ENCODE peak calls at places on chromosomes 2 and 18, in five cellular contexts. Q is activated CD8-positive, alpha-beta memory T cell treated with anti-CD3 and anti-CD28 coated beads for 1 hour; C is myocyte; X is NCI-H69; B is HS-5. W is an unnamed sample.

GRCh38 chr2:156517419-156517818 is 81.2 kb downstream of the GPD2 start:
- DNase-seq in Q (no peak), C (peak; percentile 43), X (no peak), B (no peak), W (no peak)

GRCh38 chr2:193695367-193695766 is 1500.6 kb upstream of the TMEFF2 start:
- DNase-seq in Q (no peak), C (peak; percentile 67), X (peak; percentile 72), B (peak; percentile 11), W (no peak)

GRCh38 chr2:239375278-239376061 is 25.4 kb downstream of the HDAC4 start:
- DNase-seq in Q (no peak), C (no peak), X (peak; percentile 25), B (no peak), W (no peak)

GRCh38 chr2:235967358-235967757 is 200.8 kb downstream of the GBX2 start:
- DNase-seq in Q (no peak), C (no peak), X (no peak), B (no peak), W (no peak)

GRCh38 chr18:68699043-68699442 is 15.9 kb downstream of the TMX3 start:
- DNase-seq in Q (no peak), C (no peak), X (no peak), B (peak; percentile 56), W (no peak)

GRCh38 chr2:9053534-9053931 is 50.0 kb upstream of the MBOAT2 start:
- DNase-seq in Q (no peak), C (no peak), X (no peak), B (no peak), W (no peak)

GRCh38 chr2:241390301-241391206 is 34.5 kb downstream of the FARP2 start:
- DNase-seq in Q (no peak), C (no peak), X (no peak), B (no peak), W (no peak)

GRCh38 chr2:240374085-240374907 is 61.2 kb upstream of the GPC1 start:
- DNase-seq in Q (no peak), C (peak; percentile 98), X (no peak), B (peak; percentile 90), W (no peak)

GRCh38 chr2:227454323-227454860 is 17.6 kb upstream of the AGFG1 start:
- DNase-seq in Q (no peak), C (no peak), X (no peak), B (no peak), W (no peak)

GRCh38 chr18:43789234-43790000 is 512.1 kb upstream of the SYT4 start:
- DNase-seq in Q (no peak), C (no peak), X (peak; percentile 89), B (no peak), W (no peak)

GRCh38 chr2:213157242-213157641 is 5.8 kb upstream of the IKZF2 start:
- DNase-seq in Q (no peak), C (no peak), X (no peak), B (no peak), W (no peak)

GRCh38 chr2:45836316-45836715 is 184.8 kb downstream of the PRKCE start:
- DNase-seq in Q (no peak), C (no peak), X (peak; percentile 52), B (no peak), W (no peak)

GRCh38 chr2:226079186-226079585 is 679.7 kb downstream of the NYAP2 start:
- DNase-seq in Q (no peak), C (no peak), X (no peak), B (no peak), W (no peak)

GRCh38 chr2:180924078-180924477 is 56.3 kb upstream of the UBE2E3 start:
- DNase-seq in Q (no peak), C (no peak), X (no peak), B (no peak), W (no peak)

GRCh38 chr18:37667836-37668235 is 102.2 kb upstream of the CELF4 start:
- DNase-seq in Q (no peak), C (no peak), X (no peak), B (no peak), W (no peak)

GRCh38 chr2:217399288-217399687 is 539.4 kb upstream of the TNP1 start:
- DNase-seq in Q (no peak), C (peak; percentile 67), X (no peak), B (no peak), W (no peak)

GRCh38 chr18:73923866-73924265 is 223.8 kb downstream of the FBXO15 start:
- DNase-seq in Q (no peak), C (no peak), X (no peak), B (no peak), W (no peak)

GRCh38 chr2:43495727-43496126 is 100.1 kb downstream of the THADA start:
- DNase-seq in Q (no peak), C (no peak), X (no peak), B (no peak), W (no peak)

GRCh38 chr2:201880620-201881381 is 74.5 kb downstream of the CDK15 start:
- DNase-seq in Q (no peak), C (peak; percentile 50), X (peak; percentile 9), B (no peak), W (no peak)

W was measured in stimulated activated effector memory CD8-positive, alpha-beta T cell treated with anti-CD3 and anti-CD28 coated beads, Interleukin-12 subunit alpha, Interleukin-12 subunit beta, amount 100 ng/mL, for 72 hours.